ENCODE peak calls at places on chromosomes 5 and 9, in five cellular contexts. C is activated naive CD8-positive, alpha-beta T cell treated with anti-CD3 and anti-CD28 coated beads for 36 hours; V is stimulated activated CD8-positive, alpha-beta memory T cell treated with anti-CD3 and anti-CD28 coated beads, Interleukin-7, amount 100 ng/mL, for 1 hour; Y is neural crest cell; I is kidney. O is an unnamed sample.

GRCh38 chr5:143887302-143887638 is 75.3 kb downstream of the HMHB1 start:
- DNase-seq in C (no peak), V (no peak), Y (no peak), I (peak), O (peak)

GRCh38 chr5:17763301-17763700 is 129.0 kb downstream of the TAF11L14 start:
- DNase-seq in C (no peak), V (no peak), Y (no peak), I (no peak), O (no peak)

GRCh38 chr9:119967867-119968535 is 598.8 kb upstream of the BRINP1 start:
- DNase-seq in C (no peak), V (no peak), Y (no peak), I (no peak), O (no peak)

GRCh38 chr9:33135086-33135958 is 31.8 kb downstream of the B4GALT1 start:
- DNase-seq in C (no peak), V (no peak), Y (no peak), I (no peak), O (no peak)

GRCh38 chr9:93132946-93133640 is 958 bp downstream of the NINJ1 start:
- DNase-seq in C (no peak), V (no peak), Y (no peak), I (peak), O (no peak)

GRCh38 chr9:81370650-81371049 is 318.7 kb downstream of the TLE1 start:
- DNase-seq in C (no peak), V (no peak), Y (no peak), I (no peak), O (no peak)

GRCh38 chr9:136951541-136952353 is at the start of gene LCN12:
- DNase-seq in C (no peak), V (no peak), Y (no peak), I (peak), O (no peak)

GRCh38 chr5:96641368-96641767 is 20.8 kb upstream of the CAST start:
- DNase-seq in C (no peak), V (no peak), Y (no peak), I (no peak), O (no peak)

GRCh38 chr9:136093331-136093986 is 1.6 kb downstream of the NACC2 start:
- DNase-seq in C (no peak), V (no peak), Y (no peak), I (peak), O (no peak)

GRCh38 chr9:75956161-75956560 is 65.7 kb downstream of the PCSK5 start:
- DNase-seq in C (no peak), V (no peak), Y (no peak), I (no peak), O (no peak)

GRCh38 chr5:175444060-175444904 is at the start of gene DRD1:
- DNase-seq in C (peak), V (peak), Y (peak), I (peak), O (peak)

GRCh38 chr5:39016587-39017275 is 57.5 kb downstream of the RICTOR start:
- DNase-seq in C (no peak), V (no peak), Y (no peak), I (no peak), O (no peak)

GRCh38 chr9:126664893-126665695 is 51.4 kb downstream of the LMX1B start:
- DNase-seq in C (no peak), V (no peak), Y (peak), I (peak), O (no peak)

GRCh38 chr5:55226027-55226933 is 835 bp downstream of the MCIDAS start:
- DNase-seq in C (peak), V (no peak), Y (peak), I (peak), O (peak)

GRCh38 chr9:35645736-35646582 is 4.8 kb downstream of the SIT1 start:
- DNase-seq in C (no peak), V (no peak), Y (peak), I (no peak), O (no peak)

GRCh38 chr9:112868461-112868860 is 22.2 kb downstream of the SLC46A2 start:
- DNase-seq in C (no peak), V (no peak), Y (no peak), I (no peak), O (no peak)

GRCh38 chr9:3464033-3464638 is 61.7 kb downstream of the RFX3 start:
- DNase-seq in C (no peak), V (no peak), Y (no peak), I (no peak), O (no peak)

GRCh38 chr9:14205463-14205862 is 108.5 kb downstream of the NFIB start:
- DNase-seq in C (no peak), V (no peak), Y (no peak), I (no peak), O (peak)

GRCh38 chr9:89436963-89437625 is 60.8 kb downstream of the SEMA4D start:
- DNase-seq in C (peak), V (no peak), Y (no peak), I (peak), O (no peak)

GRCh38 chr9:136776947-136777346 is 12.6 kb upstream of the LCN15 start:
- DNase-seq in C (no peak), V (no peak), Y (no peak), I (peak), O (no peak)

GRCh38 chr9:101414839-101415238 is 16.2 kb downstream of the ZNF189 start:
- DNase-seq in C (no peak), V (no peak), Y (no peak), I (no peak), O (no peak)

GRCh38 chr5:170491479-170491878 is 12.3 kb upstream of the KCNIP1 start:
- DNase-seq in C (no peak), V (no peak), Y (no peak), I (no peak), O (peak)

GRCh38 chr5:111453747-111454146 is 58.6 kb downstream of the STARD4 start:
- DNase-seq in C (no peak), V (no peak), Y (no peak), I (no peak), O (peak)

GRCh38 chr9:128120741-128121465 is 6.6 kb downstream of the PTGES2 start:
- DNase-seq in C (no peak), V (no peak), Y (no peak), I (peak), O (no peak)

GRCh38 chr5:180775624-180776023 is 27.0 kb downstream of the MGAT1 start:
- DNase-seq in C (no peak), V (no peak), Y (no peak), I (no peak), O (no peak)

GRCh38 chr5:82664711-82665110 is 386.6 kb upstream of the RPS23 start:
- DNase-seq in C (no peak), V (no peak), Y (no peak), I (no peak), O (no peak)

GRCh38 chr5:124806026-124806856 is 59.8 kb upstream of the ZNF608 start:
- DNase-seq in C (no peak), V (no peak), Y (peak), I (peak), O (peak)

GRCh38 chr5:100913298-100913697 is 10.2 kb upstream of the ST8SIA4 start:
- DNase-seq in C (no peak), V (no peak), Y (no peak), I (no peak), O (no peak)

GRCh38 chr9:94757158-94757557 is 30.7 kb downstream of the AOPEP start:
- DNase-seq in C (no peak), V (no peak), Y (no peak), I (no peak), O (no peak)

GRCh38 chr5:177131711-177132503 is 1.7 kb upstream of the NSD1 start:
- DNase-seq in C (no peak), V (no peak), Y (no peak), I (peak), O (no peak)

GRCh38 chr9:33415152-33416038 is 13.0 kb upstream of the AQP7 start:
- DNase-seq in C (peak), V (peak), Y (peak), I (peak), O (peak)

GRCh38 chr9:122354536-122355199 is 16.2 kb upstream of the PTGS1 start:
- DNase-seq in C (no peak), V (no peak), Y (no peak), I (no peak), O (no peak)

GRCh38 chr9:97321251-97321650 is 13.8 kb downstream of the CCDC180 start:
- DNase-seq in C (no peak), V (no peak), Y (no peak), I (no peak), O (no peak)

GRCh38 chr5:150057052-150057451 is 29.3 kb downstream of the CSF1R start:
- DNase-seq in C (no peak), V (no peak), Y (no peak), I (no peak), O (no peak)

GRCh38 chr5:127260686-127261085 is 29.9 kb upstream of the MEGF10 start:
- DNase-seq in C (no peak), V (no peak), Y (no peak), I (no peak), O (no peak)